ENCODE peak calls at places on chromosomes 11 and 22, in six cellular contexts. H is HepG2, X is A549, C is K562, M is endothelial cell of umbilical vein, D is GM12878. O is an unnamed sample.

GRCh38 chr22:21766933-21767462 is 31.4 kb upstream of the YPEL1 start:
- DNase-seq in X (no peak), M (no peak), H (no peak), C (no peak), D (no peak), O (peak; percentile 39)

GRCh38 chr11:12003329-12003728 is 5.1 kb downstream of the DKK3 start:
- DNase-seq in D (no peak), C (no peak), M (no peak), H (no peak), X (no peak), O (no peak)

GRCh38 chr11:87722756-87723599 is 452.3 kb downstream of the RAB38 start:
- DNase-seq in D (no peak), X (no peak), M (peak; percentile 14), C (peak; percentile 13), H (peak; percentile 7), O (peak; percentile 60)

GRCh38 chr11:15764948-15765347 is 591.4 kb downstream of the SOX6 start:
- DNase-seq in D (no peak), X (no peak), M (no peak), H (no peak), C (no peak), O (no peak)

GRCh38 chr22:46066691-46067090 is 83.6 kb upstream of the PPARA start:
- DNase-seq in X (no peak), C (no peak), M (peak; percentile 62), D (no peak), H (no peak), O (no peak)

GRCh38 chr11:113554531-113554930 is 79.3 kb upstream of the DRD2 start:
- DNase-seq in X (no peak), C (no peak), M (no peak), H (no peak), D (no peak), O (no peak)

GRCh38 chr22:28407645-28408044 is 272.0 kb downstream of the TTC28 start:
- DNase-seq in D (no peak), M (no peak), X (no peak), C (no peak), H (no peak), O (no peak)

GRCh38 chr11:116062526-116063171 is 558.4 kb upstream of the CADM1 start:
- DNase-seq in H (no peak), M (no peak), X (no peak), C (no peak), D (no peak), O (no peak)

GRCh38 chr11:7457211-7457610 is 28.1 kb upstream of the OLFML1 start:
- DNase-seq in M (no peak), C (no peak), H (no peak), X (no peak), D (no peak), O (no peak)

GRCh38 chr11:35946766-35947165 is 2.9 kb downstream of the LDLRAD3 start:
- DNase-seq in M (no peak), H (no peak), X (no peak), C (no peak), D (no peak), O (no peak)

GRCh38 chr11:57239348-57239747 is 2.3 kb upstream of the APLNR start:
- DNase-seq in X (no peak), M (no peak), D (no peak), C (no peak), H (no peak), O (no peak)

GRCh38 chr22:33635766-33636165 is 284.5 kb downstream of the LARGE1 start:
- DNase-seq in D (no peak), M (no peak), H (no peak), X (no peak), C (no peak), O (no peak)

GRCh38 chr11:22491826-22492225 is 133.8 kb downstream of the FANCF start:
- DNase-seq in H (no peak), D (no peak), M (no peak), C (no peak), X (no peak), O (no peak)

GRCh38 chr11:2465201-2466068 is 20.6 kb downstream of the KCNQ1 start:
- DNase-seq in X (no peak), D (no peak), H (no peak), M (no peak), C (no peak), O (no peak)

GRCh38 chr11:133656100-133656635 is 123.9 kb upstream of the OPCML start:
- DNase-seq in C (no peak), M (no peak), D (no peak), H (no peak), X (no peak), O (no peak)

GRCh38 chr11:119380816-119381185 is 689 bp downstream of the USP2 start:
- DNase-seq in D (no peak), H (peak; percentile 47), X (no peak), M (no peak), C (no peak), O (peak; percentile 50)

GRCh38 chr11:12540913-12541587 is 133.2 kb upstream of the TEAD1 start:
- DNase-seq in D (no peak), H (no peak), C (no peak), X (peak; percentile 41), M (no peak), O (no peak)

GRCh38 chr22:21082248-21082647 is 36.5 kb downstream of the LRRC74B start:
- DNase-seq in D (no peak), C (no peak), X (no peak), M (no peak), H (no peak), O (no peak)

GRCh38 chr11:134008593-134008992 is 51.8 kb upstream of the IGSF9B start:
- DNase-seq in C (no peak), X (no peak), M (no peak), H (no peak), D (no peak), O (no peak)

GRCh38 chr11:44776840-44777536 is 50.2 kb downstream of the TSPAN18 start:
- DNase-seq in C (no peak), X (no peak), D (no peak), M (no peak), H (no peak), O (no peak)

GRCh38 chr11:116719102-116719501 is 53.7 kb downstream of the BUD13 start:
- DNase-seq in X (no peak), H (no peak), C (no peak), D (no peak), M (no peak), O (no peak)

GRCh38 chr22:43088979-43089717 is at the start of gene TTLL1:
- DNase-seq in H (peak; percentile 82), D (peak; percentile 27), X (peak; percentile 84), M (peak; percentile 84), C (peak; percentile 90), O (peak; percentile 92)

GRCh38 chr22:42313804-42314581 is 43.5 kb upstream of the TCF20 start:
- DNase-seq in H (peak; percentile 95), X (peak; percentile 13), C (peak; percentile 46), D (no peak), M (peak; percentile 15), O (peak; percentile 76)

GRCh38 chr11:32991898-32992297 is 23.8 kb upstream of the DEPDC7 start:
- DNase-seq in X (no peak), D (no peak), C (no peak), H (no peak), M (no peak), O (no peak)

GRCh38 chr11:83648610-83649467 is 362.7 kb upstream of the CCDC90B start:
- DNase-seq in C (no peak), X (no peak), D (no peak), H (peak; percentile 60), M (no peak), O (no peak)

GRCh38 chr11:84173078-84173477 is 886.9 kb upstream of the CCDC90B start:
- DNase-seq in C (no peak), D (no peak), H (no peak), X (no peak), M (no peak), O (no peak)

GRCh38 chr11:29129850-29130249 is 887.0 kb downstream of the KCNA4 start:
- DNase-seq in C (no peak), H (no peak), D (no peak), X (no peak), M (peak; percentile 18), O (peak; percentile 8)

GRCh38 chr22:27726726-27727449 is 74.7 kb downstream of the MN1 start:
- DNase-seq in H (peak; percentile 4), X (peak; percentile 52), M (peak; percentile 79), C (peak; percentile 84), D (no peak), O (peak; percentile 42)

GRCh38 chr22:48635825-48636224 is 1191.8 kb downstream of the BRD1 start:
- DNase-seq in M (no peak), D (no peak), X (no peak), C (no peak), H (no peak), O (peak; percentile 55)
- H3K4me3 ChIP-seq in M (no peak overlapping the region), D (no peak overlapping the region), X (no peak overlapping the region), C (no peak overlapping the region), H (no peak overlapping the region), O (no peak overlapping the region)

DNA sequence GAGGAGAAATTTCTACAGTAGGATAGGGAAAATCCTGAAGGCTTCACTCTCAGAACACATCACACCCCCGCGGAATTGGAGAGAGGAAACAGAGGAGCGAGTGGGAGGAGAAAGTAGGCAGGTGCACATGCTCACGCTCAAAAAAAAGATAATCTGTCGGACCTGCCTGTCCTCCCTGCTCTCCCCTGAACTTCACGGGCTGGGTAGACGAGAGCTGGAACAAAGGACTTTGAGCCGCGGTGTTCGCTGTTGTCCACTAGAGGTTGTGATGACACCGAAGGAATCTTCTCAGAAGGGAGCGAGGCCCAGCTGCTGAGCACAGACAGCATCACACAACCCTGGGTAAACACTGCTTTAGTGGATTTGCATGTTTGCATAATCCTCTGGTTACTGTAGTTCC is 5.0 kb downstream of the SEZ6L start:
- DNase-seq in C (no peak), M (no peak), X (peak; percentile 0), D (no peak), H (peak; percentile 23), O (peak; percentile 15)
- TF ChIP-seq CTCF in C (peak; percentile 6), M (no peak), X (no peak), D (no peak), H (peak; percentile 68), O (no peak)

DNA sequence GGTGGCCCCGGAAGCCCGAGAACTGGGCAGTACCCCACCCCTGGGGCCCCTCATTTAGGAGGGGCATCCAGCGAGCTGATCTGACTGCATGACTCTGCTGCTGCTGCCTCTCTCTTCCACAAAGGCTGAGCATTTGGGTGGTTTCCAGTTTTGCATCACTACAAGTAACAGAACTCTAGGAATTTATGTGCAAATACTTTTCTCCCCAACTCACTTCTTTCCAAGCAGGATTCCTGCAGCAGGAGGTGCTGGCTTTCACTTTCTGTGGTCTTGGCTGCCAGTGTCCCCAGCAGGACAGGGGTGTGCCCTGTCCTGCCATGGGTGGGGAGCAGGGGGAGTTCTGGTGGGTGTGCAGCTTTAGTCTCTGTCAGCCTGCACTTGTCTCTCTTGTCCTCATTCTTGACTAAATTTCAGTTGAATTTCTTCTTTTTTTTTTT is 21.2 kb downstream of the UPB1 start:
- DNase-seq in H (peak; percentile 62), D (no peak), M (no peak), C (no peak), X (peak; percentile 21), O (peak; percentile 59)
- TF ChIP-seq MYC in H (no peak), D (no peak), M (no peak), C (no peak), X (no peak), O (no peak)

GRCh38 chr11:61760946-61761345 is 8.5 kb downstream of the MYRF start:
- DNase-seq in M (no peak), X (no peak), D (no peak), H (no peak), C (no peak), O (no peak)
- H3K4me3 ChIP-seq in M (no peak overlapping the region), X (no peak overlapping the region), D (no peak overlapping the region), H (no peak overlapping the region), C (no peak overlapping the region), O (no peak overlapping the region)

GRCh38 chr11:49995559-49995958 is 13.2 kb upstream of the OR4C12 start:
- DNase-seq in D (no peak), C (peak; percentile 45), X (no peak), H (peak; percentile 73), M (peak; percentile 6), O (peak; percentile 78)
- TF ChIP-seq CTCF in D (peak; percentile 39), C (peak; percentile 56), X (peak; percentile 31), H (peak; percentile 76), M (peak; percentile 48), O (peak; percentile 60)

O was measured in NB4.